ENCODE peak calls at places on chromosomes 5 and 9, in six cellular contexts. S is ELR, B is HEK293T, X is Kasumi-1, Y is HuH-7.5, Z is iris pigment epithelial cell. J is an unnamed sample.

GRCh38 chr5:154479160-154479943 is 1.3 kb upstream of the HAND1 start:
- DNase-seq in Z (no peak), B (no peak), S (no peak), Y (no peak), X (no peak), J (no peak)

GRCh38 chr5:132822650-132823480 is 7.6 kb downstream of the SHROOM1 start:
- DNase-seq in B (no peak), X (no peak), Y (no peak), Z (no peak), S (no peak), J (peak)

GRCh38 chr9:107856633-107857032 is 367.1 kb upstream of the KLF4 start:
- DNase-seq in X (no peak), S (peak), Y (no peak), Z (no peak), B (no peak), J (no peak)

GRCh38 chr9:7570107-7570720 is 229.4 kb downstream of the DMAC1 start:
- DNase-seq in Z (peak), S (peak), B (peak), Y (peak), X (peak), J (peak)

GRCh38 chr9:83620841-83621636 is 1.9 kb upstream of the IDNK start:
- DNase-seq in Z (peak), B (peak), Y (peak), X (peak), S (peak), J (peak)

GRCh38 chr9:91677354-91677753 is 253.7 kb upstream of the NFIL3 start:
- DNase-seq in X (no peak), S (no peak), B (no peak), Z (no peak), Y (no peak), J (no peak)

GRCh38 chr5:154397652-154398406 is 48.0 kb upstream of the SAP30L start:
- DNase-seq in Z (no peak), B (peak), X (no peak), Y (no peak), S (no peak), J (no peak)

GRCh38 chr5:88683506-88684135 is 199.4 kb downstream of the MEF2C start:
- DNase-seq in Y (no peak), S (no peak), B (no peak), Z (no peak), X (no peak), J (peak)

GRCh38 chr9:17481565-17481964 is 97.3 kb upstream of the SH3GL2 start:
- DNase-seq in B (peak), Z (no peak), S (no peak), Y (no peak), X (no peak), J (no peak)

GRCh38 chr5:168951341-168951740 is 349.6 kb downstream of the SLIT3 start:
- DNase-seq in Z (no peak), S (no peak), X (no peak), Y (no peak), B (no peak), J (no peak)

GRCh38 chr9:21505425-21506179 is 23.5 kb upstream of the IFNE start:
- DNase-seq in B (no peak), S (peak), X (no peak), Z (peak), Y (no peak), J (no peak)

GRCh38 chr5:150671509-150672236 is 10.6 kb downstream of the MYOZ3 start:
- DNase-seq in Z (no peak), Y (no peak), X (peak), B (no peak), S (no peak), J (peak)

GRCh38 chr9:26809795-26810194 is 82.8 kb downstream of the CAAP1 start:
- DNase-seq in Y (no peak), B (no peak), S (peak), X (no peak), Z (peak), J (no peak)

GRCh38 chr9:118326326-118326725 is 622.1 kb downstream of the TLR4 start:
- DNase-seq in Z (no peak), B (no peak), Y (no peak), X (no peak), S (no peak), J (no peak)

GRCh38 chr5:22852807-22853670 is at the start of gene CDH12:
- DNase-seq in B (peak), Z (peak), Y (no peak), X (peak), S (no peak), J (peak)

J was measured in nephron progenitor cell.